ENCODE peak calls at places on chromosomes 1 and 21, in eight cellular contexts. One of them, this sample, is unnamed.

GRCh38 chr1:23651069-23651808 is 40.4 kb upstream of the RPL11 start:
- DNase-seq in MM.1S: no peak
- DNase-seq in lower lobe of right lung: no peak
- DNase-seq in MCF 10A: peak
- DNase-seq in astrocyte of the spinal cord: no peak
- DNase-seq in bronchial epithelial cell: peak
- DNase-seq in D721Med: no peak
- DNase-seq in nephron progenitor cell: no peak
- DNase-seq in this sample: no peak

GRCh38 chr1:229127301-229127700 is 143.6 kb upstream of the RAB4A start:
- DNase-seq in MM.1S: peak
- DNase-seq in bronchial epithelial cell: peak
- DNase-seq in nephron progenitor cell: no peak
- DNase-seq in D721Med: no peak
- DNase-seq in lower lobe of right lung: no peak
- DNase-seq in astrocyte of the spinal cord: peak
- DNase-seq in MCF 10A: peak
- DNase-seq in this sample: no peak

GRCh38 chr1:55304306-55304705 is 89.1 kb upstream of the USP24 start:
- DNase-seq in nephron progenitor cell: peak
- DNase-seq in MM.1S: no peak
- DNase-seq in D721Med: no peak
- DNase-seq in astrocyte of the spinal cord: no peak
- DNase-seq in lower lobe of right lung: no peak
- DNase-seq in bronchial epithelial cell: no peak
- DNase-seq in MCF 10A: no peak
- DNase-seq in this sample: no peak

GRCh38 chr1:26237230-26237966 is 3.4 kb downstream of the CEP85 start:
- DNase-seq in lower lobe of right lung: no peak
- DNase-seq in D721Med: no peak
- DNase-seq in bronchial epithelial cell: peak
- DNase-seq in MM.1S: peak
- DNase-seq in MCF 10A: peak
- DNase-seq in astrocyte of the spinal cord: peak
- DNase-seq in nephron progenitor cell: no peak
- DNase-seq in this sample: no peak

GRCh38 chr1:183685112-183685713 is 32.1 kb upstream of the APOBEC4 start:
- DNase-seq in lower lobe of right lung: no peak
- DNase-seq in MM.1S: peak
- DNase-seq in astrocyte of the spinal cord: peak
- DNase-seq in MCF 10A: peak
- DNase-seq in nephron progenitor cell: peak
- DNase-seq in bronchial epithelial cell: peak
- DNase-seq in D721Med: peak
- DNase-seq in this sample: no peak

GRCh38 chr21:21816778-21817177 is 818.6 kb downstream of the NCAM2 start:
- DNase-seq in MM.1S: no peak
- DNase-seq in MCF 10A: no peak
- DNase-seq in astrocyte of the spinal cord: no peak
- DNase-seq in D721Med: no peak
- DNase-seq in nephron progenitor cell: no peak
- DNase-seq in bronchial epithelial cell: no peak
- DNase-seq in lower lobe of right lung: no peak
- DNase-seq in this sample: no peak

GRCh38 chr1:15808955-15809354 is 1.5 kb upstream of the UQCRHL start:
- DNase-seq in nephron progenitor cell: no peak
- DNase-seq in D721Med: no peak
- DNase-seq in bronchial epithelial cell: no peak
- DNase-seq in lower lobe of right lung: no peak
- DNase-seq in MM.1S: no peak
- DNase-seq in MCF 10A: no peak
- DNase-seq in astrocyte of the spinal cord: no peak
- DNase-seq in this sample: no peak

GRCh38 chr1:38451541-38451993 is 405.0 kb upstream of the POU3F1 start:
- DNase-seq in astrocyte of the spinal cord: peak
- DNase-seq in lower lobe of right lung: no peak
- DNase-seq in MM.1S: no peak
- DNase-seq in MCF 10A: peak
- DNase-seq in bronchial epithelial cell: no peak
- DNase-seq in nephron progenitor cell: peak
- DNase-seq in D721Med: no peak
- DNase-seq in this sample: no peak

GRCh38 chr1:57761628-57762027 is 337.8 kb upstream of the DAB1 start:
- DNase-seq in D721Med: no peak
- DNase-seq in lower lobe of right lung: no peak
- DNase-seq in astrocyte of the spinal cord: no peak
- DNase-seq in bronchial epithelial cell: no peak
- DNase-seq in nephron progenitor cell: no peak
- DNase-seq in MM.1S: no peak
- DNase-seq in MCF 10A: no peak
- DNase-seq in this sample: no peak

GRCh38 chr1:11071463-11072215 is 11.8 kb upstream of the SRM start:
- DNase-seq in MM.1S: no peak
- DNase-seq in MCF 10A: no peak
- DNase-seq in D721Med: no peak
- DNase-seq in bronchial epithelial cell: no peak
- DNase-seq in astrocyte of the spinal cord: no peak
- DNase-seq in lower lobe of right lung: no peak
- DNase-seq in nephron progenitor cell: no peak
- DNase-seq in this sample: no peak

GRCh38 chr1:213260322-213261075 is 209.5 kb downstream of the RPS6KC1 start:
- DNase-seq in astrocyte of the spinal cord: no peak
- DNase-seq in MCF 10A: no peak
- DNase-seq in bronchial epithelial cell: no peak
- DNase-seq in D721Med: no peak
- DNase-seq in nephron progenitor cell: no peak
- DNase-seq in lower lobe of right lung: no peak
- DNase-seq in MM.1S: no peak
- DNase-seq in this sample: no peak

GRCh38 chr1:154445040-154445472 is 39.9 kb downstream of the IL6R start:
- DNase-seq in lower lobe of right lung: no peak
- DNase-seq in nephron progenitor cell: no peak
- DNase-seq in astrocyte of the spinal cord: peak
- DNase-seq in MCF 10A: peak
- DNase-seq in bronchial epithelial cell: peak
- DNase-seq in MM.1S: peak
- DNase-seq in D721Med: no peak
- DNase-seq in this sample: no peak

GRCh38 chr1:157135646-157136045 is 2.5 kb downstream of the ETV3 start:
- DNase-seq in MM.1S: peak
- DNase-seq in D721Med: no peak
- DNase-seq in nephron progenitor cell: no peak
- DNase-seq in astrocyte of the spinal cord: no peak
- DNase-seq in lower lobe of right lung: no peak
- DNase-seq in MCF 10A: no peak
- DNase-seq in bronchial epithelial cell: peak
- DNase-seq in this sample: no peak

GRCh38 chr1:61588736-61589381 is 136.1 kb downstream of the TM2D1 start:
- DNase-seq in nephron progenitor cell: peak
- DNase-seq in bronchial epithelial cell: peak
- DNase-seq in MCF 10A: peak
- DNase-seq in astrocyte of the spinal cord: peak
- DNase-seq in lower lobe of right lung: peak
- DNase-seq in D721Med: no peak
- DNase-seq in MM.1S: peak
- DNase-seq in this sample: no peak

GRCh38 chr21:42724226-42724920 is 71.0 kb downstream of the PDE9A start:
- DNase-seq in nephron progenitor cell: no peak
- DNase-seq in D721Med: no peak
- DNase-seq in lower lobe of right lung: no peak
- DNase-seq in astrocyte of the spinal cord: peak
- DNase-seq in MCF 10A: peak
- DNase-seq in bronchial epithelial cell: peak
- DNase-seq in MM.1S: no peak
- DNase-seq in this sample: no peak

GRCh38 chr1:186813420-186813819 is 15.3 kb upstream of the PLA2G4A start:
- DNase-seq in D721Med: no peak
- DNase-seq in MM.1S: no peak
- DNase-seq in nephron progenitor cell: no peak
- DNase-seq in lower lobe of right lung: no peak
- DNase-seq in astrocyte of the spinal cord: peak
- DNase-seq in MCF 10A: peak
- DNase-seq in bronchial epithelial cell: peak
- DNase-seq in this sample: no peak

GRCh38 chr1:218617986-218618385 is 272.9 kb downstream of the TGFB2 start:
- DNase-seq in bronchial epithelial cell: peak
- DNase-seq in MCF 10A: peak
- DNase-seq in astrocyte of the spinal cord: no peak
- DNase-seq in lower lobe of right lung: no peak
- DNase-seq in nephron progenitor cell: no peak
- DNase-seq in MM.1S: no peak
- DNase-seq in D721Med: no peak
- DNase-seq in this sample: no peak

GRCh38 chr1:112902221-112902620 is 53.8 kb downstream of the SLC16A1 start:
- DNase-seq in MCF 10A: no peak
- DNase-seq in astrocyte of the spinal cord: no peak
- DNase-seq in bronchial epithelial cell: no peak
- DNase-seq in MM.1S: no peak
- DNase-seq in lower lobe of right lung: no peak
- DNase-seq in D721Med: no peak
- DNase-seq in nephron progenitor cell: no peak
- DNase-seq in this sample: no peak

GRCh38 chr1:112904831-112905227 is 51.2 kb downstream of the SLC16A1 start:
- DNase-seq in astrocyte of the spinal cord: no peak
- DNase-seq in D721Med: no peak
- DNase-seq in MCF 10A: peak
- DNase-seq in nephron progenitor cell: no peak
- DNase-seq in lower lobe of right lung: peak
- DNase-seq in bronchial epithelial cell: peak
- DNase-seq in MM.1S: no peak
- DNase-seq in this sample: no peak

GRCh38 chr1:112904071-112904830 is 51.7 kb downstream of the SLC16A1 start:
- DNase-seq in MM.1S: no peak
- DNase-seq in D721Med: no peak
- DNase-seq in bronchial epithelial cell: peak
- DNase-seq in nephron progenitor cell: no peak
- DNase-seq in lower lobe of right lung: no peak
- DNase-seq in astrocyte of the spinal cord: peak
- DNase-seq in MCF 10A: peak
- DNase-seq in this sample: no peak

GRCh38 chr1:112905420-112906154 is 50.4 kb downstream of the SLC16A1 start:
- DNase-seq in MCF 10A: peak
- DNase-seq in MM.1S: no peak
- DNase-seq in lower lobe of right lung: no peak
- DNase-seq in astrocyte of the spinal cord: peak
- DNase-seq in bronchial epithelial cell: peak
- DNase-seq in D721Med: no peak
- DNase-seq in nephron progenitor cell: no peak
- DNase-seq in this sample: no peak

GRCh38 chr1:112901387-112901786 is 54.6 kb downstream of the SLC16A1 start:
- DNase-seq in MM.1S: no peak
- DNase-seq in D721Med: no peak
- DNase-seq in astrocyte of the spinal cord: no peak
- DNase-seq in lower lobe of right lung: no peak
- DNase-seq in bronchial epithelial cell: no peak
- DNase-seq in MCF 10A: no peak
- DNase-seq in nephron progenitor cell: no peak
- DNase-seq in this sample: no peak
- TF ChIP-seq CTCF in MM.1S: no peak
- TF ChIP-seq CTCF in D721Med: no peak
- TF ChIP-seq CTCF in astrocyte of the spinal cord: no peak
- TF ChIP-seq CTCF in lower lobe of right lung: no peak
- TF ChIP-seq CTCF in bronchial epithelial cell: no peak
- TF ChIP-seq CTCF in MCF 10A: no peak
- TF ChIP-seq CTCF in nephron progenitor cell: no peak
- TF ChIP-seq CTCF in this sample: no peak

DNA sequence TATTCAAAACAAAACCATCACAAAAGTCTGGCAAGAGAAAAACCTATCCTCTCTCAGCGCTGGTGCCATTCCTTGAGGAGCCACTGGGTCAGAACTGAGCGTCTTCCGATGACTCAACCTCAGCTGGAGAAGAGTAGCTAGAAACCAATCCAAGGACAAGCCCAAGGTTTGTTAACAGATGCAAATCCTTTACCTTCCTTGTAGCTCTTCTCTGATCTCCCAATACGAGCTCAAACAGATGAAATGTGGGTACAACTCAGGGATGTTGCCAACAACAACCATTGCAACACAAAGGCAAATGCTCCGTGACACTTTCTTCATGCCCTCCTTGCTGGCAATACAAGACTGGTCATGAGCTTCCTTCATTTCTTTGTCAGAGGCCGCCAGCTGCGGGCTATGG is 337.1 kb downstream of the SIPA1L2 start:
- DNase-seq in MCF 10A: peak
- DNase-seq in bronchial epithelial cell: peak
- DNase-seq in D721Med: no peak
- DNase-seq in astrocyte of the spinal cord: no peak
- DNase-seq in MM.1S: no peak
- DNase-seq in nephron progenitor cell: no peak
- DNase-seq in lower lobe of right lung: no peak
- DNase-seq in this sample: no peak
- TF ChIP-seq CTCF in MCF 10A: peak
- TF ChIP-seq CTCF in bronchial epithelial cell: no peak
- TF ChIP-seq CTCF in D721Med: no peak
- TF ChIP-seq CTCF in astrocyte of the spinal cord: no peak
- TF ChIP-seq CTCF in MM.1S: no peak
- TF ChIP-seq CTCF in nephron progenitor cell: no peak
- TF ChIP-seq CTCF in lower lobe of right lung: no peak
- TF ChIP-seq CTCF in this sample: no peak

GRCh38 chr1:114286179-114286578 is 132.5 kb upstream of the SYT6 start:
- DNase-seq in nephron progenitor cell: no peak
- DNase-seq in D721Med: no peak
- DNase-seq in bronchial epithelial cell: no peak
- DNase-seq in astrocyte of the spinal cord: peak
- DNase-seq in MCF 10A: no peak
- DNase-seq in lower lobe of right lung: no peak
- DNase-seq in MM.1S: no peak
- DNase-seq in this sample: no peak
- TF ChIP-seq CTCF in nephron progenitor cell: no peak
- TF ChIP-seq CTCF in D721Med: no peak
- TF ChIP-seq CTCF in bronchial epithelial cell: no peak
- TF ChIP-seq CTCF in astrocyte of the spinal cord: no peak
- TF ChIP-seq CTCF in MCF 10A: no peak
- TF ChIP-seq CTCF in lower lobe of right lung: no peak
- TF ChIP-seq CTCF in MM.1S: no peak
- TF ChIP-seq CTCF in this sample: no peak

DNA sequence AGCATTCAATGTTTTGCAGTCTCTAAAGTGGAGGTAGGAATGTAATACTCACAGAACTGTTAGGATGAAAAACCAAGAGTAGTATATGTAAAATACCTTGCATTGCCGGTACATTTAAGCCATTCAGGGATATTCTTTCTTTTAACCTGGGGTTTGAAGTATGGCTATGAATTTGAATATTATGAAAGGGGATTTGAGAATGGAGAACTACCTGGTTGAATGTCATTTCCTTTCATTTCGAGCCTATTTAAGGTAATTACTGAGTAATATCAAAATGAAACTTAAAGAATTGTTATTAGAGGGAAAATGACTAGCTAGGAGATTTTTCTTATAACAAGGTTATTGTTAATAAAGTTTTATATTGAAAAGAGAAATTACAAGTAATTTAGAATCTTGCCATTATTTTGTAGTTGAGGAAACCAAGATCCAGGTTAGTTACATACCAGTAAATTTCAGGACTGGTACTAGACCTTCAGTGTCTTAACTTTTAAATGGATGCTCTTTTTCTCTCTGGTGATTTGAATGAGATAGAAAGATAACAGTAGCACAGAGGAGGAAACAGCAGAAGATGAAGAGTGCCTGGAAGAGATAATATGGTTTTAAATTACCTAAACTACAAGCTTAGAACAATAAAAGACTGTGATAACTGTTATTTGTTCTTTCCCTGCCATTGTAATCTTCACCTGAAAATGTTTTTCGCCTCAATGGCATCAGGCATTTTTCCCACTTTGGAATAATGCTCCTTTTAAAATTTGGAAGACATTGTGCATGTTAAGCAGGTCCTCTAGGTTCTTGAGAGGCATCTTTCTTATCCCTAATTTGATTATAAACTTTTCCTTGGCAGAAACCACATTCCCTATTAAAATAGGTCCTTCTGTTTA is 103.2 kb downstream of the PKN2 start:
- DNase-seq in bronchial epithelial cell: no peak
- DNase-seq in lower lobe of right lung: no peak
- DNase-seq in astrocyte of the spinal cord: no peak
- DNase-seq in D721Med: no peak
- DNase-seq in MM.1S: no peak
- DNase-seq in nephron progenitor cell: no peak
- DNase-seq in MCF 10A: no peak
- DNase-seq in this sample: no peak
- TF ChIP-seq CTCF in bronchial epithelial cell: no peak
- TF ChIP-seq CTCF in lower lobe of right lung: no peak
- TF ChIP-seq CTCF in astrocyte of the spinal cord: no peak
- TF ChIP-seq CTCF in D721Med: no peak
- TF ChIP-seq CTCF in MM.1S: no peak
- TF ChIP-seq CTCF in nephron progenitor cell: no peak
- TF ChIP-seq CTCF in MCF 10A: no peak
- TF ChIP-seq CTCF in this sample: no peak